ENCODE peak calls at places on chromosome 7, in five cellular contexts. O, D, J, R and L are unnamed samples.

GRCh38 chr7:2495402-2496309 is 19.5 kb upstream of the GRIFIN start:
- DNase-seq in D (no peak), J (no peak), R (no peak), O (no peak), L (no peak)

GRCh38 chr7:127107601-127108007 is 145.1 kb downstream of the GRM8 start:
- DNase-seq in O (no peak), J (peak; percentile 22), D (no peak), R (no peak), L (no peak)

GRCh38 chr7:87797798-87798403 is 78.3 kb downstream of the SLC25A40 start:
- DNase-seq in D (no peak), J (peak; percentile 58), O (no peak), R (no peak), L (peak; percentile 13)

GRCh38 chr7:45225560-45226335 is 68.2 kb downstream of the RAMP3 start:
- DNase-seq in J (no peak), O (no peak), D (no peak), R (no peak), L (no peak)

GRCh38 chr7:27347261-27347610 is 104.6 kb downstream of the EVX1 start:
- DNase-seq in O (no peak), R (no peak), D (no peak), J (no peak), L (no peak)

GRCh38 chr7:24108906-24109376 is 175.0 kb upstream of the NPY start:
- DNase-seq in J (no peak), O (no peak), R (no peak), D (no peak), L (no peak)

GRCh38 chr7:102451371-102452054 is 13.2 kb downstream of the ALKBH4 start:
- DNase-seq in O (no peak), D (no peak), R (no peak), J (no peak), L (no peak)

GRCh38 chr7:27174077-27175004 is at the start of gene HOXA10:
- DNase-seq in O (peak; percentile 50), J (no peak), R (peak; percentile 43), D (no peak), L (no peak)

GRCh38 chr7:120723465-120724385 is 134.2 kb downstream of the TSPAN12 start:
- DNase-seq in O (no peak), D (no peak), J (no peak), R (no peak), L (no peak)

GRCh38 chr7:90309872-90310271 is 11.2 kb downstream of the FAM237B start:
- DNase-seq in O (no peak), R (no peak), D (no peak), J (no peak), L (no peak)

GRCh38 chr7:137852108-137852507 is 5.3 kb upstream of the DGKI start:
- DNase-seq in D (no peak), J (no peak), R (no peak), O (no peak), L (no peak)

GRCh38 chr7:131524116-131524515 is 32.3 kb downstream of the PODXL start:
- DNase-seq in O (no peak), D (no peak), R (no peak), J (no peak), L (no peak)

GRCh38 chr7:94368371-94368791 is 26.3 kb upstream of the COL1A2 start:
- DNase-seq in D (no peak), R (peak; percentile 74), O (no peak), J (no peak), L (peak; percentile 84)

GRCh38 chr7:141558544-141559183 is 7.5 kb downstream of the AGK start:
- DNase-seq in O (no peak), J (no peak), R (peak; percentile 14), D (no peak), L (no peak)

GRCh38 chr7:8434290-8435002 is 1.0 kb downstream of the NXPH1 start:
- DNase-seq in R (no peak), D (no peak), J (no peak), O (no peak), L (no peak)

GRCh38 chr7:151249732-151250072 is 1.2 kb upstream of the SMARCD3 start:
- DNase-seq in D (no peak), R (no peak), O (peak; percentile 62), J (no peak), L (no peak)

GRCh38 chr7:41470081-41470480 is 232.8 kb downstream of the INHBA start:
- DNase-seq in D (no peak), J (no peak), O (no peak), R (no peak), L (no peak)

GRCh38 chr7:67950321-67951083 is 953.9 kb downstream of the TYW1 start:
- DNase-seq in O (no peak), R (no peak), J (no peak), D (no peak), L (no peak)

GRCh38 chr7:157539521-157539920 is 202.7 kb downstream of the DNAJB6 start:
- DNase-seq in R (no peak), J (no peak), O (peak; percentile 21), D (no peak), L (no peak)

GRCh38 chr7:129122086-129122750 is 22.3 kb upstream of the TSPAN33 start:
- DNase-seq in O (no peak), D (no peak), R (no peak), J (no peak), L (no peak)

GRCh38 chr7:137508437-137509175 is 165.1 kb upstream of the PTN start:
- DNase-seq in D (no peak), J (no peak), O (no peak), R (peak; percentile 42), L (peak; percentile 33)

GRCh38 chr7:97697396-97697795 is 34.5 kb upstream of the TAC1 start:
- DNase-seq in R (no peak), J (no peak), O (no peak), D (no peak), L (no peak)

DNA sequence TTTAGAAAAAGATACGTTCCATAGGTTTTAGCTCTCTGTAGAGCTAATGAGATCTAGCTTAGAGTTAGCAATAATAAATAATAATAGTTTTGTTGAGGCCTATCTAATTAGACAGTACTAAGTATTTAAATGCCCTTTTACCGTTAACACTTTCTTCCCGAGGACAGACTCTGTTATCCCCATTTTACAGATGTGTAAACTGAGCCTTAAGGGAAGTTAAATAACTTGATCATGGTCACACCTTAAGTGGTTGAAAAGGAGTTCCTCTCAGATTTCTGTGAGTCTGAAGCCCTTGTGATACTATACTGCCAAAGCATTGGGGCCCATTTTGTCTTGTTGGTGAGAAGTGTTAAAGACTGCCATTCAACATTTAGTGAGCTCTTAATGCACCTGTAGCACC is 61.6 kb downstream of the CYP51A1 start:
- DNase-seq in J (no peak), R (no peak), D (no peak), O (no peak), L (no peak)
- TF ChIP-seq CTCF in J (no peak), R (no peak), D (no peak), O (no peak), L (no peak)

DNA sequence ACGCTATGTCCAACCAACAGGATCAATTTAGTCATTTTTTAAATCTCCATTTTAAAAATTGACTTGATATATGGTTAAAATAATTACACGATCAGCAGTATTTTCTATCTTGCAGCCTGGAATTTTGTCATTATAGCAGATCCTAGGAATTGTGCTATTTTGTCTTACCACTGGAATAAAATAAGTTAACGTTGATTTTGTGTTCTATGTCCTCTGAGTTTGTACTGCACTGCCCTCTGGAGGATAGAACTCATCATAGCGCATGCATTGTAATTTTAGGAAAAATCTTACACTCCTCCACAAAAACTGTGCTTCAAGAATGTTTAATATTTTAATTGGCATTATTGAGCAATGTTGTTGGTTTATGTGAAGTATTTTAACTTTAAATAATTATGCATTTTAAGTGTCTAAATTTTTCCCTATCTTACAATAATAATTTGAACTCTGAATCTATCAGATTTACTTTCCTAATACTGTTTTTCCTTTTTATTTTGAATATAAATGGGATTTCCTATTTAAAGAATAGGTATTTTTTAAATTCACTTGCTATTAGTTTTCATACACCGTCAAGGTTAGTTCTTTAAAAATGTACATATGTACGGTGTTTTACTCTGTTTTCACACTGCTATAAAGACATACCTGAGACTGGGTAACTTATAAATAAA is 220.1 kb downstream of the PPP1R3A start:
- DNase-seq in D (no peak), R (no peak), J (peak; percentile 20), O (no peak), L (no peak)
- H3K4me3 ChIP-seq in D (no peak overlapping the region), R (no peak overlapping the region), J (no peak overlapping the region), O (no peak overlapping the region), L (no peak overlapping the region)

GRCh38 chr7:92404170-92404614 is 43.1 kb upstream of the GATAD1 start:
- DNase-seq in O (no peak), J (no peak), D (no peak), R (no peak), L (no peak)
- TF ChIP-seq CTCF in O (no peak), J (peak; percentile 16), D (no peak), R (no peak), L (no peak)

GRCh38 chr7:15684834-15685233 is 1.6 kb downstream of the MEOX2 start:
- DNase-seq in J (no peak), O (no peak), D (no peak), R (no peak), L (no peak)
- H3K4me3 ChIP-seq in J (no peak overlapping the region), O (no peak overlapping the region), D (peak overlapping the region; percentile 62), R (no peak overlapping the region), L (peak overlapping the region; percentile 6)

GRCh38 chr7:55273186-55273980 is 91.8 kb upstream of the LANCL2 start:
- DNase-seq in D (no peak), O (no peak), R (no peak), J (no peak), L (no peak)

GRCh38 chr7:55272328-55272727 is 92.8 kb upstream of the LANCL2 start:
- DNase-seq in O (no peak), J (no peak), R (no peak), D (no peak), L (no peak)

GRCh38 chr7:55274156-55274555 is 91.0 kb upstream of the LANCL2 start:
- DNase-seq in J (no peak), D (no peak), O (no peak), R (no peak), L (no peak)

GRCh38 chr7:55271661-55272060 is 93.5 kb upstream of the LANCL2 start:
- DNase-seq in J (no peak), O (no peak), D (no peak), R (no peak), L (no peak)

DNA sequence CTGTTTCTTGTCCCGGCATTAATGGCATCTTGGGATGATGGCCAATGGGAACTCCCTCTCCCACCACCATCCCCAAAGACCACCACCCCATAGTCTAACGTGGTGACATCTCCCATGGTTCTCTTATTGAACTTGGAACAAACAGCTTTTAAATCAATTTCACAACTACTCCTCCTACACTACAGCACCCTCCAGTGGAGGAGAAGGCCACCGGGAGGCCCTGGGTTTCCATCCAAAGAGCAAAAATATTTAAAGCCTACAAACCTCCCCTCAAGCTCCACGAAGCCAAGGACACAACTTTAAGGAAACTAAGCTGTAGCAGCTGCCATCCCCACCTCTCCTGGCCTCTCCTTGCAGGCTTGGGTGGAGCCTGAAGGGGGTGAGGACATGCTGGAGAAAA is 94.1 kb upstream of the LANCL2 start:
- DNase-seq in J (no peak), R (no peak), D (no peak), O (no peak), L (no peak)
- TF ChIP-seq CTCF in J (peak; percentile 74), R (peak; percentile 70), D (peak; percentile 24), O (no peak), L (peak; percentile 80)